ENCODE peak calls at places on chromosomes 5 and 9, in five cellular contexts. E is lung; S is activated CD4-positive, alpha-beta T cell treated with anti-CD3 and anti-CD28 coated beads for 36 hours; J is right cardiac atrium; F is right lobe of liver. Z is an unnamed sample.

GRCh38 chr5:95883185-95884020 is 60.9 kb upstream of the GLRX start:
- ATAC-seq in J (no peak), S (peak; percentile 22), E (no peak), F (no peak), Z (peak; percentile 45)

GRCh38 chr5:113686599-113686998 is 173.1 kb downstream of the YTHDC2 start:
- ATAC-seq in S (no peak), F (no peak), E (no peak), J (no peak), Z (no peak)

GRCh38 chr5:171680485-171680884 is 105.1 kb upstream of the SMIM23 start:
- ATAC-seq in S (no peak), J (no peak), E (no peak), F (no peak), Z (no peak)

GRCh38 chr9:97848582-97849237 is 4.3 kb upstream of the FOXE1 start:
- ATAC-seq in J (peak; percentile 50), F (peak; percentile 39), S (no peak), E (no peak), Z (peak; percentile 15)

GRCh38 chr5:54470677-54471076 is 15.2 kb downstream of the HSPB3 start:
- ATAC-seq in J (peak; percentile 35), E (no peak), S (no peak), F (no peak), Z (no peak)

GRCh38 chr9:1047605-1048235 is 2.4 kb upstream of the DMRT2 start:
- ATAC-seq in E (no peak), S (peak; percentile 45), F (no peak), J (no peak), Z (peak; percentile 24)

GRCh38 chr9:126335837-126336236 is 9.2 kb downstream of the MVB12B start:
- ATAC-seq in J (peak; percentile 11), E (no peak), S (no peak), F (peak; percentile 52), Z (no peak)

GRCh38 chr9:133980864-133981588 is 11.1 kb downstream of the VAV2 start:
- ATAC-seq in S (no peak), F (no peak), E (no peak), J (no peak), Z (no peak)

GRCh38 chr9:36864491-36865410 is 169.3 kb downstream of the PAX5 start:
- ATAC-seq in S (no peak), F (no peak), E (no peak), J (no peak), Z (no peak)

Z was measured in activated T-helper 17 cell treated with anti-CD3 and anti-CD28 coated beads, Interleukin-2, amount 50 U/mL, for 72 hours.